ENCODE peak calls at places on chromosomes 16 and 17, in nine cellular contexts. P, O, V, R, G, N, Z, F and A are unnamed samples.

GRCh38 chr17:67110619-67111018 is 66.3 kb downstream of the CACNG1 start:
- DNase-seq in N (no peak), R (no peak), Z (no peak), P (no peak), F (no peak), V (no peak), G (no peak), O (no peak), A (no peak)

GRCh38 chr17:47785538-47786123 is 36.0 kb downstream of the OSBPL7 start:
- DNase-seq in R (no peak), Z (peak), F (no peak), V (no peak), P (no peak), O (no peak), G (no peak), N (peak), A (peak)

GRCh38 chr17:50277357-50277754 is 3.1 kb downstream of the TMEM92 start:
- DNase-seq in F (no peak), V (no peak), G (no peak), R (no peak), O (no peak), P (no peak), N (no peak), Z (peak), A (no peak)

GRCh38 chr17:74649909-74650308 is 26.4 kb upstream of the CD300E start:
- DNase-seq in F (no peak), V (no peak), N (no peak), R (no peak), O (no peak), G (no peak), Z (no peak), P (no peak), A (no peak)

GRCh38 chr16:9661336-9661735 is 520.9 kb downstream of the GRIN2A start:
- DNase-seq in F (no peak), O (no peak), V (no peak), R (no peak), Z (no peak), N (no peak), G (no peak), P (no peak), A (no peak)

GRCh38 chr17:56558088-56558487 is 35.4 kb upstream of the NOG start:
- DNase-seq in G (no peak), F (no peak), P (no peak), O (no peak), R (no peak), Z (no peak), V (no peak), N (no peak), A (no peak)

GRCh38 chr17:68346448-68346847 is 55.2 kb downstream of the ARSG start:
- DNase-seq in Z (peak), V (peak), P (no peak), G (no peak), N (no peak), R (no peak), O (peak), F (peak), A (no peak)

GRCh38 chr17:43442711-43443110 is 41.1 kb upstream of the DHX8 start:
- DNase-seq in P (no peak), R (peak), N (no peak), V (no peak), O (no peak), F (no peak), G (no peak), Z (no peak), A (no peak)

GRCh38 chr17:43018008-43018853 is 4.0 kb downstream of the VAT1 start:
- DNase-seq in P (no peak), F (peak), R (no peak), N (peak), Z (peak), O (no peak), V (no peak), G (peak), A (no peak)

GRCh38 chr16:54160252-54160860 is 126.2 kb downstream of the IRX3 start:
- DNase-seq in G (no peak), P (no peak), N (no peak), Z (no peak), F (no peak), O (no peak), R (no peak), V (no peak), A (no peak)

GRCh38 chr17:74163836-74164235 is 39.6 kb upstream of the RPL38 start:
- DNase-seq in V (no peak), N (no peak), P (no peak), O (no peak), R (no peak), Z (no peak), G (no peak), F (no peak), A (no peak)

GRCh38 chr17:15263206-15263579 is 1.9 kb downstream of the PMP22 start:
- DNase-seq in F (no peak), N (peak), Z (peak), O (no peak), R (peak), V (no peak), P (no peak), G (no peak), A (no peak)

GRCh38 chr16:67562918-67563707 is 787 bp downstream of the CTCF start:
- DNase-seq in V (peak), Z (peak), O (peak), R (peak), G (peak), F (peak), N (peak), P (peak), A (peak)

GRCh38 chr17:10616502-10617119 is 40.5 kb downstream of the MYH3 start:
- DNase-seq in P (peak), R (peak), G (peak), N (peak), O (peak), V (peak), Z (peak), F (peak), A (peak)